ENCODE peak calls at places on chromosomes 13 and 19, in seven cellular contexts. W is Panc1; R is CD8-positive, alpha-beta T cell; O is Peyer's patch; X is transverse colon; I is adrenal gland; H is testis. V is an unnamed sample. For H3K36me3 and H3K9me3, the result is how much of the 10 kb centered on the place peaks cover.

GRCh38 chr13:30038884-30039283 is 188.5 kb upstream of the UBL3 start:
- DNase-seq in W (no peak), R (no peak), O (no peak), X (no peak), I (no peak), H (no peak), V (no peak)

GRCh38 chr19:40362160-40362559 is 13.7 kb downstream of the PLD3 start:
- DNase-seq in W (no peak), R (no peak), O (no peak), X (no peak), I (no peak), H (no peak), V (no peak)

GRCh38 chr19:40954573-40954972 is 36.5 kb upstream of the CYP2B6 start:
- DNase-seq in W (no peak), R (no peak), O (no peak), X (no peak), I (no peak), H (no peak), V (no peak)

GRCh38 chr19:55132453-55133129 is 15.2 kb upstream of the PPP1R12C start:
- DNase-seq in W (no peak), R (no peak), O (no peak), X (no peak), I (no peak), H (no peak), V (no peak)

GRCh38 chr19:34184880-34185491 is 12.7 kb downstream of the LSM14A start:
- DNase-seq in W (no peak), R (peak), O (no peak), X (no peak), I (no peak), H (no peak), V (no peak)

GRCh38 chr13:102597029-102598015 is 536 bp downstream of the TPP2 start:
- DNase-seq in W (no peak), R (peak), O (peak), X (peak), I (peak), H (peak), V (no peak)

GRCh38 chr19:14407889-14408640 is 11.1 kb downstream of the DDX39A start:
- DNase-seq in W (no peak), R (no peak), O (peak), X (peak), I (no peak), H (no peak), V (no peak)

GRCh38 chr13:35789335-35790166 is 313.1 kb upstream of the MAB21L1 start:
- DNase-seq in W (no peak), R (no peak), O (no peak), X (no peak), I (no peak), H (no peak), V (no peak)

GRCh38 chr13:107258599-107259187 is 690.8 kb upstream of the ARGLU1 start:
- DNase-seq in W (no peak), R (no peak), O (no peak), X (no peak), I (no peak), H (no peak), V (no peak)

GRCh38 chr13:102838273-102838672 is 7.6 kb upstream of the ERCC5 start:
- DNase-seq in W (no peak), R (no peak), O (no peak), X (no peak), I (no peak), H (no peak), V (no peak)

GRCh38 chr13:23766199-23766771 is 122.9 kb downstream of the MIPEP start:
- DNase-seq in W (no peak), R (no peak), O (no peak), X (no peak), I (no peak), H (no peak), V (no peak)

GRCh38 chr19:48513289-48514122 is 1.9 kb upstream of the LMTK3 start:
- DNase-seq in W (no peak), R (peak), O (peak), X (peak), I (peak), H (peak), V (no peak)

GRCh38 chr13:23610187-23610576 is 40.0 kb downstream of the TNFRSF19 start:
- DNase-seq in W (no peak), R (no peak), O (no peak), X (no peak), I (no peak), H (no peak), V (no peak)

GRCh38 chr19:47152632-47153031 is 22.0 kb downstream of the SAE1 start:
- DNase-seq in W (no peak), R (no peak), O (no peak), X (no peak), I (no peak), H (no peak), V (no peak)

GRCh38 chr19:47153266-47153665 is 22.6 kb downstream of the SAE1 start:
- DNase-seq in W (no peak), R (no peak), O (no peak), X (no peak), I (no peak), H (no peak), V (no peak)

GRCh38 chr19:47152205-47152604 is 21.6 kb downstream of the SAE1 start:
- DNase-seq in W (no peak), R (no peak), O (no peak), X (no peak), I (no peak), H (no peak), V (no peak)

GRCh38 chr19:47155141-47155540 is 24.5 kb downstream of the SAE1 start:
- DNase-seq in W (no peak), R (no peak), O (no peak), X (peak), I (peak), H (no peak), V (no peak)

GRCh38 chr19:47151627-47152026 is 21.0 kb downstream of the SAE1 start:
- DNase-seq in W (no peak), R (no peak), O (no peak), X (no peak), I (no peak), H (no peak), V (no peak)
- H3K36me3 ChIP-seq in W (under half), R (under half), O (half or more), X (under half), I (under half), H (under half), V (under half)

GRCh38 chr19:56639217-56639616 is 3.7 kb upstream of the SMIM17 start:
- DNase-seq in W (no peak), R (no peak), O (no peak), X (no peak), I (no peak), H (no peak), V (no peak)
- H3K9me3 ChIP-seq in W (under half), R (under half), O (under half), X (under half), I (under half), H (under half), V (under half)

GRCh38 chr19:18263324-18264215 is 10.7 kb downstream of the IQCN start:
- DNase-seq in W (no peak), R (no peak), O (no peak), X (no peak), I (no peak), H (no peak), V (no peak)

GRCh38 chr19:18264428-18264827 is 9.8 kb downstream of the IQCN start:
- DNase-seq in W (no peak), R (no peak), O (no peak), X (no peak), I (peak), H (no peak), V (no peak)

GRCh38 chr19:18266863-18267686 is 7.2 kb downstream of the IQCN start:
- DNase-seq in W (no peak), R (no peak), O (no peak), X (no peak), I (no peak), H (no peak), V (no peak)

GRCh38 chr19:18265611-18265981 is 8.7 kb downstream of the IQCN start:
- DNase-seq in W (no peak), R (no peak), O (no peak), X (no peak), I (no peak), H (no peak), V (no peak)

DNA sequence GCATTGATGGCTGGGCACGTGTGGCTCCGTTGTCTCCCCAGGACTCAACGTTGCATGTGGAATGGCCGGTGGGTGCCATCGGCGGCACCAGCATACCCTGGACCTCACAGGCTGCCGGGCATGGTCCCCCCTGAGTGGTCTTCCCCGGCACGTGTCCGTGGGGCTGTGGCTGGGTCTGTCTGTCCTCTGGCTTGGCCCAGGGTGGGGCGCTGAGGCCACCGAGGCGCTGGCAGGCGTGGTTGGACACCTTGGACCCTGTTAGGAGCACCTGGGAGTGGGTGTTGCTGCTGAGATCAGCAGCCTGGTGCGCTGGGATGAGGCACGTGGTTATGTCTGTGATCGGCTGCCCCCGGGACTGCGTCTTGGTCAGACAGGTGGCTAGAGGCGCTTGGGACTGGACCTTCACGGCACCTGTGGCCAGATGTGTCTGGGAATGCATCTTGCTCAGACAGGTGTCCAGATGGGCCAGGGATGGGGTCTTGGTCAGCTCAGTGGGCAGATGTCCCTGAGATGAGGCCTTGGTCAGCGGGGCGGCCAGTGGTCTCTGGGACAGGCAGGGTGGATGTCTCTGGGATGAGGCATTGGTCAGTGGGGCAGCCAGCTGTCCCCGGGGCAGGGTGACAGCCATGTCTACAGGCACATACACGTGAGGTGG is 9.2 kb downstream of the IQCN start:
- DNase-seq in W (no peak), R (no peak), O (peak), X (no peak), I (no peak), H (no peak), V (no peak)
- H3K27ac ChIP-seq in W (no peak), R (no peak), O (no peak), X (no peak), I (peak), H (no peak), V (no peak)

DNA sequence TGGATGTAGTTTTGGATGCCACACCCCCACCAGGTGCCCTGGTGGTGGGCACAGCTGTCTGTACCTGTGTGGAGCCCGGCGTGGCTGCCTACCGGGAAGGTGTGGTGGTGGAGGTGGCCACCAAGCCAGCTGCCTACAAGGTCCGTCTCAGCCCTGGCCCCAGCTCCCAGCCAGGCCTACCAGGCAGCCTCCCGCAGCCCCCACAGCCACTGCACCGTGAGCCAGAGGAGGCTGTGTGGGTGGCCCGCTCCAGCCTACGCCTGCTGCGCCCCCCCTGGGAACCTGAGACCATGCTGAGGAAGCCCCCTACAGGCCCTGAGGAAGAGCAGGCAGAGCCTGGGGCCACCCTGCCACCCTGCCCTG is 3.5 kb downstream of the CIC start:
- DNase-seq in W (no peak), R (no peak), O (no peak), X (no peak), I (no peak), H (no peak), V (no peak)
- H3K36me3 ChIP-seq in W (under half), R (under half), O (under half), X (under half), I (under half), H (under half), V (under half)

GRCh38 chr19:58262922-58263296 is 15.8 kb upstream of the ZNF8 start:
- DNase-seq in W (no peak), R (no peak), O (no peak), X (no peak), I (no peak), H (no peak), V (no peak)
- H3K9me3 ChIP-seq in W (half or more), R (half or more), O (under half), X (half or more), I (under half), H (under half), V (under half)

GRCh38 chr19:29923653-29924052 is 18.4 kb upstream of the URI1 start:
- DNase-seq in W (no peak), R (no peak), O (no peak), X (no peak), I (no peak), H (no peak), V (no peak)

GRCh38 chr19:29928831-29929230 is 13.2 kb upstream of the URI1 start:
- DNase-seq in W (no peak), R (no peak), O (no peak), X (no peak), I (no peak), H (no peak), V (no peak)

GRCh38 chr19:29926031-29926430 is 16.0 kb upstream of the URI1 start:
- DNase-seq in W (no peak), R (no peak), O (no peak), X (no peak), I (no peak), H (no peak), V (no peak)

GRCh38 chr19:29926801-29927200 is 15.2 kb upstream of the URI1 start:
- DNase-seq in W (no peak), R (no peak), O (no peak), X (no peak), I (no peak), H (no peak), V (no peak)

DNA sequence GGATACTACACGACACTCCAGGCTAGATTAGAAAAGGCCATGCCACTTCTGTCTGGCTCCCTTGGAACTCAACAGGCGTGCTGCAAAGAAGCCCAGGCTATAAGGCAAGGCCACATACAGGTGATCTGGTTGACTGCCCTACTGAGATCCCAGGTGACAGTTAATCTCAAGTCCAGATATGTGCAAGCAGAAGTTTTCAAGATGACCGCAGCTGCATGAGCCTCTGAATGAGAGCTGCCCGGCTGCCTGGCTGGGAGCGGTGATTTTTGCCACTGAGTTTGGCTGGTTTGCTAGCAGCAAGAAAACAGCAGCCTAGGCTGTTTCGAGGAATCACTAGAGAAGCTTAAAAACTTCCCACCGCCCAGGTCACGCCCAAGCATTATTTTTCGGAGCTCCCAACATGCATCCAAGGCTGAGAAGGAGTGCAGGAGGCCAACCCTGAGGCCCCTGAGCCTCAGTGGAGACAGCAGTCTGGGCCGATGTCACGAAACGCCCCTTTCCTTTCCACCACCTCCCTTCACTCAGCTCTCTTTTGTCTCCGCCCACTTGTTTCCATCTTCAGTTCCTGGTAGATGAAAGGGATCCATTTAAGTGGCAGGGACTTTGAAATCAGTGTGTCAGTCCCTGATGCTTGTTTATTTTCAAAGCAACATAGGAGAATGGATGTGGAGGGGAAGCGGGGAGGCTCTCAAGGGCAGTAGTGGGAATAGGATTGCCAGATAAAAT is 13.9 kb upstream of the URI1 start:
- DNase-seq in W (no peak), R (no peak), O (no peak), X (no peak), I (no peak), H (no peak), V (no peak)
- H3K27ac ChIP-seq in W (no peak), R (no peak), O (no peak), X (no peak), I (no peak), H (no peak), V (no peak)

GRCh38 chr19:50378863-50379236 is 2.6 kb downstream of the NR1H2 start:
- DNase-seq in W (no peak), R (no peak), O (no peak), X (no peak), I (no peak), H (no peak), V (no peak)
- H3K36me3 ChIP-seq in W (under half), R (under half), O (half or more), X (under half), I (half or more), H (under half), V (under half)

DNA sequence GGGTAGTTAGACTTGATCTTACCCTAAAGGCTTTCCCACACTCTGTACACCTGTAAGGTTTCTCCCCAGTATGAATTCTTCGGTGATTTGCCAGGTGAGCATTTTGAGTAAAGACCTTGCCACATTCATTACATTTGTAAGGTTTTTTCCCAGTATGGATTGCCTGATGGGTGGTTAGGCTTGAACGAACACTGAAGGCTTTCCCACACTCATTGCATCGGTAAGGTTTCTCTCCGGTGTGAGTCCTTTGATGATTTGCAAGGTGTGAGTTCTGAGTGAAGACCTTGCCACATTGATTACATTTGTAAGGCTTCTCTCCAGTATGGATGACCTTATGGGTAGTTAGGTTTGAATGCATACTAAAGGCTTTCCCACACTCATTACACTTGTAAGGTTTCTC is 23.7 kb downstream of the ERVV-2 start:
- DNase-seq in W (no peak), R (no peak), O (no peak), X (no peak), I (no peak), H (no peak), V (no peak)
- H3K9me3 ChIP-seq in W (half or more), R (under half), O (under half), X (half or more), I (under half), H (under half), V (under half)

GRCh38 chr13:20945952-20946383 is 43.4 kb upstream of the XPO4 start:
- DNase-seq in W (no peak), R (no peak), O (no peak), X (peak), I (no peak), H (no peak), V (no peak)

GRCh38 chr13:20942938-20943518 is 40.5 kb upstream of the XPO4 start:
- DNase-seq in W (no peak), R (no peak), O (no peak), X (peak), I (no peak), H (no peak), V (no peak)

GRCh38 chr13:20939662-20940061 is 37.1 kb upstream of the XPO4 start:
- DNase-seq in W (no peak), R (no peak), O (no peak), X (no peak), I (no peak), H (no peak), V (no peak)

GRCh38 chr13:20940083-20940482 is 37.5 kb upstream of the XPO4 start:
- DNase-seq in W (no peak), R (no peak), O (no peak), X (no peak), I (no peak), H (no peak), V (no peak)

DNA sequence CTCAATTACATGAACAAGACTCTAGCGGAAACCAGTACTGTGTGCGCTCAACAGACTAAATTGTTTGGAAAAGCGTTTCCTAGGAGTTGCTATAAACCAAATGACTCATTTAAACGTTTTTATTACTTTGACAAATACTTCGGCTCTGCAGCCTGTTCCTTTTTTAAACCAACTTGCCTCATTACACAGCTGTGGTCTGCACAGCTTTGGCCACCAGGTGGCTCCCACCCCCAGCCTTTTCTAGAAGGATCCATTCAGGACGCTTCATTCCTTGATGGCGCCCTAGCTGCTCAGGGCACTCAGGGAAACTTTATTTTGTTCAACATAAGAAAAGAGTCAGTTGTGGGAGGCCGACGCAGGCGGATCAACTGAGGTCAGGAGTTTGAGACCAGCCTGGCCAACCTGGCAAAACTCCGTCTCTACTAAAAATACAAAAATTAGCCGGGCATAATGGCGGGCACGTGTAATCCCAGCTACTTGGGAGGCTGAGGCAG is 41.0 kb upstream of the XPO4 start:
- DNase-seq in W (peak), R (peak), O (peak), X (peak), I (peak), H (peak), V (peak)
- H3K27ac ChIP-seq in W (no peak), R (no peak), O (peak), X (peak), I (no peak), H (no peak), V (no peak)

V was measured in iPS DF 6.9.